ENCODE peak calls at places on chromosomes 1 and 21, in nine cellular contexts. W is left cardiac atrium; Y is heart left ventricle; O is stimulated activated CD8-positive, alpha-beta memory T cell treated with anti-CD3 and anti-CD28 coated beads, Interleukin-4, amount 100 ng/mL, for 4 hours; B is activated gamma-delta T cell; J is OCI-LY7; U is T follicular helper cell; M is cardiac fibroblast; I is amniotic stem cell. N is an unnamed sample.

GRCh38 chr21:33950425-33951079 is 34.9 kb upstream of the ATP5PO start:
- DNase-seq in W (no peak), Y (no peak), O (no peak), B (no peak), J (no peak), U (no peak), M (no peak), I (no peak), N (no peak)

GRCh38 chr1:188433428-188433827 is 1604.7 kb downstream of the PLA2G4A start:
- DNase-seq in W (no peak), Y (no peak), O (no peak), B (no peak), J (no peak), U (no peak), M (peak), I (no peak), N (no peak)

GRCh38 chr1:41354956-41355355 is 6.3 kb upstream of the FOXO6 start:
- DNase-seq in W (no peak), Y (no peak), O (no peak), B (no peak), J (no peak), U (no peak), M (no peak), I (no peak), N (no peak)

GRCh38 chr1:172278478-172278877 is 142.0 kb upstream of the C1orf105 start:
- DNase-seq in W (no peak), Y (no peak), O (no peak), B (no peak), J (no peak), U (no peak), M (peak), I (no peak), N (no peak)

GRCh38 chr1:33082575-33083112 is 1.7 kb downstream of the AZIN2 start:
- DNase-seq in W (no peak), Y (no peak), O (no peak), B (no peak), J (no peak), U (no peak), M (no peak), I (no peak), N (no peak)

GRCh38 chr1:239308701-239309333 is 77.6 kb upstream of the CHRM3 start:
- DNase-seq in W (no peak), Y (no peak), O (no peak), B (no peak), J (no peak), U (no peak), M (no peak), I (no peak), N (no peak)

GRCh38 chr1:22117851-22118250 is 25.0 kb downstream of the WNT4 start:
- DNase-seq in W (peak), Y (no peak), O (no peak), B (no peak), J (no peak), U (no peak), M (no peak), I (no peak), N (no peak)

GRCh38 chr21:17352937-17353655 is 159.7 kb upstream of the CXADR start:
- DNase-seq in W (no peak), Y (no peak), O (no peak), B (no peak), J (peak), U (no peak), M (no peak), I (no peak), N (no peak)

N was measured in glomerular endothelial cell.